ENCODE peak calls at places on chromosomes 11 and 22, in five cellular contexts. B is mucosa of descending colon, N is heart right ventricle, T is right lobe of liver, S is tibial artery. V is an unnamed sample. For H3K9me3, the result is how much of the 10 kb centered on the place peaks cover.

GRCh38 chr11:9765320-9766101 is 101.6 kb downstream of the SWAP70 start:
- DNase-seq in B (no peak), N (peak), T (no peak), S (peak), V (peak)

GRCh38 chr11:123183391-123184099 is 11.5 kb downstream of the CLMP start:
- DNase-seq in B (no peak), N (no peak), T (no peak), S (no peak), V (no peak)

GRCh38 chr22:30968015-30968923 is at the start of gene MORC2:
- DNase-seq in B (peak), N (peak), T (peak), S (no peak), V (peak)

GRCh38 chr11:103091441-103091809 is 535 bp downstream of the DCUN1D5 start:
- DNase-seq in B (peak), N (peak), T (peak), S (no peak), V (peak)

GRCh38 chr11:126102436-126102894 is 39.8 kb upstream of the CDON start:
- DNase-seq in B (peak), N (peak), T (no peak), S (no peak), V (peak)

GRCh38 chr11:86670179-86670578 is 2.2 kb downstream of the ME3 start:
- DNase-seq in B (peak), N (no peak), T (no peak), S (no peak), V (peak)

GRCh38 chr11:9231848-9232177 is 33.3 kb downstream of the DENND5A start:
- DNase-seq in B (no peak), N (peak), T (no peak), S (no peak), V (peak)

GRCh38 chr11:103987631-103988594 is 48.5 kb upstream of the DDI1 start:
- DNase-seq in B (no peak), N (no peak), T (no peak), S (no peak), V (peak)

GRCh38 chr11:396511-396947 is 2.5 kb downstream of the PKP3 start:
- DNase-seq in B (no peak), N (no peak), T (no peak), S (no peak), V (no peak)

GRCh38 chr11:77503006-77503405 is 29.1 kb upstream of the PAK1 start:
- DNase-seq in B (no peak), N (no peak), T (no peak), S (no peak), V (peak)

GRCh38 chr11:68889948-68890446 is 13.6 kb downstream of the MRPL21 start:
- DNase-seq in B (peak), N (peak), T (no peak), S (peak), V (peak)

GRCh38 chr11:61923166-61924015 is 6.0 kb upstream of the RAB3IL1 start:
- DNase-seq in B (peak), N (peak), T (no peak), S (peak), V (peak)

GRCh38 chr11:15967966-15968365 is 388.4 kb downstream of the SOX6 start:
- DNase-seq in B (no peak), N (no peak), T (no peak), S (no peak), V (peak)

GRCh38 chr11:15969701-15970329 is 386.5 kb downstream of the SOX6 start:
- DNase-seq in B (no peak), N (no peak), T (no peak), S (no peak), V (peak)

GRCh38 chr11:15968461-15969130 is 387.8 kb downstream of the SOX6 start:
- DNase-seq in B (no peak), N (peak), T (no peak), S (no peak), V (no peak)

GRCh38 chr11:15970506-15971214 is 385.7 kb downstream of the SOX6 start:
- DNase-seq in B (no peak), N (no peak), T (no peak), S (no peak), V (no peak)

DNA sequence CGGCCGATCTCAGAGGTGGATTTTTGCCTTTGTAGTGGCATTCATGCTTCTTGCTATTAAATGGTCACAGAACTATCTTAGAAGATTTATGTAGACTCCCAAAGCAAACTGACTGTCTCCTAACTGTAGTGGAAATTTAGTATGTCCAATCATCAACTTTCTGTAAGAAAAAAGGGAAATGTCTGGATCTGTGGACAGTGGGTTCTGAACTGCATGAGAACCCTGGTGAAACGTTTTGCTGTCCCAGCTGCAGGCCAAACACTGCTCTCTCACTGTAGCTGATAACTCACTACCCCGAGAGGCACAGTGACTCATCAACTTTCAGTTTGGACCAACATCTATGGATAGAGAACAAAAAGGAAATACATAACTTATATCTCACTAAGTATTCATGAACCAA is 387.1 kb downstream of the SOX6 start:
- DNase-seq in B (peak), N (peak), T (peak), S (peak), V (peak)
- H3K4me3 ChIP-seq in B (no peak), N (no peak), T (no peak), S (peak), V (no peak)

GRCh38 chr22:46654927-46655595 is 34.9 kb downstream of the GRAMD4 start:
- DNase-seq in B (no peak), N (no peak), T (no peak), S (no peak), V (no peak)
- H3K9me3 ChIP-seq in B (under half), N (under half), T (under half), S (under half), V (under half)

DNA sequence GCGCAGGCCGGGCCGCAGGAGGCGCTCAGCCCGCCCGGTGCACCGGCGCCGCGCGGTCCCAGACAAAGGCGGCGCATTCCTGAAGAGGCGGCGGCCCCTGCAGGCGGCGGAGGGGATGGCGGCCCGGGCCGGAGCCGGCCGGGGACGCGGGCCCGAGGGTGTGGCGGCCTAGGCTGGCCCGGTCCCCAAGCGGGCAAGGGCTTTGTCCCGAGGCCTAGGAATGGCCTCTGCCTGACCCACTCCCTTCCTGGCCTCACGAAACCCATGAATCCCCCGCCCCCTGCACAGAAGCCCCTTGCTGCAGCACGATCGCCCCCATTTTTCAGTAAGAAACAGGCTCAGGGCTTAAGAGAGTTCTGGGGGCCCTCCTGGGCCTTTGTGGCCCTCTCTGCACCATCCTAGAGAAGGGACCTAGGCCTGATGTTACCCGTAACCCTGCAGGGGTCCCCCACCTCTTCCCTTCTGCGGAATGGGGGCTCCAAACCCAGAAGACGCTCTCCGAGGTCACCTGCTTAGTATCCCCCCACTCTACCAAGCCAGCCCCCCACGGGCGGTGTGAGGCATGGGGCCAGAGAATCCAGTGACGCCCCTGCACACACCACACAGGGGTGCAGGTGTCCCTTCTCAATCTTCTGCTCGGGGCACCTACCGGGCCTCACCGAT is 363 bp upstream of the RTN4R start:
- DNase-seq in B (peak), N (peak), T (peak), S (no peak), V (peak)
- H3K4me3 ChIP-seq in B (no peak), N (no peak), T (no peak), S (no peak), V (peak)

DNA sequence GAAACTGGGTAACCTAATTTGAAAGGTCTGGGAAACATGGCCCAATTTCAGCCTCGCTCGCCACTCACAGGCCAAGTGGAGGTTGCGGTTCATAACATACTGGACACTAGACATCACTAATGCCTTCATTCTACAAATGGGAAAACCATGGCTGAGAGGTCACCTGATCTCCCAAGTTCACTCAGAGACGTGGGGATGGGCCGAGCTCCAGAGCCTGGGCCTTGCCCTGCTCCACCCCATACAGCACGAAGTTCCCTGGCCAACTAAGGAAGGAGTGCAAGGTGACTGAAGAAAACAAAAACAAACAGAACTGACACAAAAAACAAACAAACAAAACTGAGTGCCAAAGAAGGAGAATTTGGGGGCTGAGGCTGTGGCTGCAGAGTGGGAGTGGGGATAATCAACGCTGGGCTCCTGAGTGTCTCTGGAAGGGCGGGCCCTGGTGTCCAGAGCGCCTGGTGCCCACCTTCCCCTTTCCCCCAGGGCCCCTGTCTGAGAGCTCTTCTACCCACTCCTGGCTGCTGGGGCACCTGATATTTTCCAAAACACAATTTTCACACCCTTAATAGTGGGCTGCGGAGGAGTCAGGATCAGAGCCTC is 46.5 kb upstream of the ADA2 start:
- DNase-seq in B (peak), N (no peak), T (no peak), S (no peak), V (no peak)
- H3K9me3 ChIP-seq in B (under half), N (under half), T (under half), S (under half), V (under half)

GRCh38 chr11:92765418-92765817 is 204.0 kb upstream of the MTNR1B start:
- DNase-seq in B (no peak), N (no peak), T (no peak), S (no peak), V (no peak)

GRCh38 chr11:92769125-92769524 is 200.3 kb upstream of the MTNR1B start:
- DNase-seq in B (no peak), N (no peak), T (no peak), S (no peak), V (no peak)

GRCh38 chr11:92767416-92767815 is 202.0 kb upstream of the MTNR1B start:
- DNase-seq in B (no peak), N (no peak), T (no peak), S (no peak), V (no peak)

GRCh38 chr11:92764128-92764527 is 205.3 kb upstream of the MTNR1B start:
- DNase-seq in B (no peak), N (no peak), T (no peak), S (no peak), V (no peak)

GRCh38 chr11:92765965-92766371 is 203.5 kb upstream of the MTNR1B start:
- DNase-seq in B (peak), N (peak), T (peak), S (peak), V (peak)
- H3K4me3 ChIP-seq in B (no peak), N (peak), T (no peak), S (peak), V (no peak)

DNA sequence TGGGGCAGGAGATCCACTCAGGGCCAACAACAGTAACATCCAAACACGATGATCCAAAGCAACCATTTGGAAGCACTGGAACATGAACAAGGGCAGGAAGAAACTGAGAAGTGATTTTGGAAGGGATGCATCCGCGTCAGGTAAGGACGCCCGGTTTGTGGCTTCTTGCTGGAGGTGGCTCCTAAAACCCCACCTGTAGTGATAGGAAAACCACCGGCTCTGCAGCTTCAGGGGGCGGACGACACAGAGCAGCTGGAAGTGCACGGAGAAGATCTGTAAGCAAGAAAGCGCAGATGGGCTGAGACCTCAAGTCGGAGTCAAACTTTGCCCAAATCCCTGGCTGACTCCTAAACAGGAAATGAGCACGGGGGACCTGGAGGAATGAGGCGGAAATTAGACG is 1066.1 kb downstream of the BRD1 start:
- DNase-seq in B (no peak), N (no peak), T (no peak), S (peak), V (no peak)
- H3K9me3 ChIP-seq in B (under half), N (under half), T (under half), S (under half), V (under half)

GRCh38 chr11:117874253-117874909 is 2.1 kb downstream of the FXYD6 start:
- DNase-seq in B (no peak), N (no peak), T (no peak), S (no peak), V (no peak)

GRCh38 chr11:117874910-117875396 is 1.5 kb downstream of the FXYD6 start:
- DNase-seq in B (no peak), N (no peak), T (no peak), S (no peak), V (no peak)

GRCh38 chr11:117876341-117877119 is at the start of gene FXYD6:
- DNase-seq in B (peak), N (peak), T (no peak), S (no peak), V (no peak)

GRCh38 chr11:117876049-117876340 is 463 bp downstream of the FXYD6 start:
- DNase-seq in B (no peak), N (no peak), T (no peak), S (no peak), V (no peak)

GRCh38 chr11:117875397-117876048 is 935 bp downstream of the FXYD6 start:
- DNase-seq in B (no peak), N (no peak), T (no peak), S (no peak), V (no peak)
- H3K4me3 ChIP-seq in B (no peak), N (peak), T (peak), S (peak), V (no peak)

DNA sequence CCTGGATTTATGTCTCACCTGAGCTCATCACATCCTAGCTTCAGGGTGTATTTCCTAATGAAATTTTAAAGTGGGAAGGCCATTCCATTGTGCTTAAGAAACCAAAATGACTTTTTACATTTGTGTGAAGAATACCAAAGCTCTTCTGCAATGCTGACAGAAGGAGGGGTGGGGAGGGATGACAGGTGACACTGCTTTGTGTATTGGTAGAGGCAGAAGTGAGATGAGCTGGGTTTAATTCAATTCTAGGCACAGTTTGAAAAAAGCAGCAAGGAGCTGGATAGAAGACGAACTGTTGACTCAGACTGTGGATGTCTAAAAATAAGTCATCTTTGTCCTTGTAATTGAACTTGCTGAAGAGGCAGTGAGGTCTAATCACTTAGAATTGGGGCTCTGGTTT is 710.3 kb upstream of the KIRREL3 start:
- DNase-seq in B (no peak), N (no peak), T (no peak), S (no peak), V (no peak)
- H3K9me3 ChIP-seq in B (under half), N (under half), T (under half), S (under half), V (under half)

GRCh38 chr22:46769706-46770105 is 7.3 kb downstream of the TBC1D22A start:
- DNase-seq in B (no peak), N (no peak), T (no peak), S (no peak), V (no peak)

GRCh38 chr22:46769191-46769675 is 6.8 kb downstream of the TBC1D22A start:
- DNase-seq in B (peak), N (no peak), T (no peak), S (no peak), V (no peak)

GRCh38 chr22:46767249-46767985 is 5.0 kb downstream of the TBC1D22A start:
- DNase-seq in B (no peak), N (no peak), T (no peak), S (no peak), V (no peak)

GRCh38 chr22:46770726-46771125 is 8.3 kb downstream of the TBC1D22A start:
- DNase-seq in B (no peak), N (no peak), T (no peak), S (peak), V (no peak)

DNA sequence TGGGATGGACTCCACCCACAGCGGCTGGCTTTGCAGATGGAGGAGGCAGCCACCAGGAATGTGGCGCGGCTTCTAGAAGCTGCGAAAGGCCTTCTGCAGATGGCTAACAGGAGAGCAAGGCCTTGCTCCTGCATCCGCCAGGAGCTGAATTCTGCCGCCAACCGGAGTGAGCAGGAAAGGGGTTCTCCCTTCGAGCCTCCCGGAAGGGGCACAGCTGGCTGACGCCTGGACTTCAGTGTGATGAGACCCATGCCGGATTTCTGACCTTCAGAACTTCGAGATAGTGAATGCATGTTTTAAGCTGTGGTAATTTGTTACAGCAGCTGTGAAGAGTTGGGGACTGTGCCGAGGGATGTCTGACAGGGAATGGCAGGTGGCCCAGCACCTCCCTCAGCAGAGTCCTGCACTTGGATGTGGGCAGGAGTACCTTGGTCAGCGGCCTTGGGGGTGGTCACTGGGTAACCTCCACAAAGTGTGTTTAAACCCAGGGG is 7.7 kb downstream of the TBC1D22A start:
- DNase-seq in B (peak), N (no peak), T (no peak), S (no peak), V (no peak)
- H3K4me3 ChIP-seq in B (no peak), N (no peak), T (no peak), S (no peak), V (no peak)